ENCODE peak calls at places on chromosomes 13 and 19, in eight cellular contexts. Z is transverse colon; Y is spleen; K is omental fat pad; A is cardiac fibroblast; W is fibroblast of the aortic adventitia; B is colonic mucosa; G is CD8-positive, alpha-beta T cell. C is an unnamed sample.
A peak's percentile ranks its signal among the peaks of the same experiment; 100 is the strongest.

GRCh38 chr19:18776288-18776594 is 14.9 kb downstream of the COMP start:
- DNase-seq in Z (no peak), Y (no peak), K (no peak), A (peak; percentile 45), W (peak; percentile 52), B (no peak), G (no peak), C (peak; percentile 43)

GRCh38 chr19:27762933-27763332 is 1450.0 kb downstream of the UQCRFS1 start:
- DNase-seq in Z (no peak), Y (no peak), K (no peak), A (no peak), W (no peak), B (no peak), G (no peak), C (no peak)

GRCh38 chr13:44158055-44158655 is 215.5 kb upstream of the SERP2 start:
- DNase-seq in Z (no peak), Y (no peak), K (no peak), A (no peak), W (no peak), B (no peak), G (no peak), C (no peak)

GRCh38 chr19:14459703-14460102 is 15.5 kb downstream of the PTGER1 start:
- DNase-seq in Z (no peak), Y (no peak), K (no peak), A (no peak), W (no peak), B (no peak), G (no peak), C (no peak)

GRCh38 chr19:47019431-47020041 is at the start of gene NPAS1:
- DNase-seq in Z (no peak), Y (no peak), K (no peak), A (no peak), W (no peak), B (no peak), G (no peak), C (no peak)

GRCh38 chr19:8126511-8126910 is 22.9 kb downstream of the FBN3 start:
- DNase-seq in Z (no peak), Y (no peak), K (no peak), A (no peak), W (no peak), B (no peak), G (no peak), C (no peak)

GRCh38 chr13:102225892-102226291 is 176.0 kb downstream of the FGF14 start:
- DNase-seq in Z (no peak), Y (no peak), K (no peak), A (no peak), W (no peak), B (no peak), G (no peak), C (no peak)

GRCh38 chr13:109166807-109167206 is 537.4 kb downstream of the MYO16 start:
- DNase-seq in Z (no peak), Y (no peak), K (no peak), A (no peak), W (no peak), B (no peak), G (no peak), C (no peak)

GRCh38 chr13:95073826-95074345 is 227.4 kb downstream of the ABCC4 start:
- DNase-seq in Z (no peak), Y (no peak), K (no peak), A (peak; percentile 11), W (peak; percentile 6), B (no peak), G (no peak), C (peak; percentile 45)

GRCh38 chr19:4081441-4082129 is 14.9 kb upstream of the ZBTB7A start:
- DNase-seq in Z (peak; percentile 53), Y (no peak), K (no peak), A (no peak), W (no peak), B (peak; percentile 54), G (no peak), C (no peak)

GRCh38 chr13:31797154-31797775 is 57.9 kb downstream of the RXFP2 start:
- DNase-seq in Z (no peak), Y (no peak), K (no peak), A (peak; percentile 71), W (peak; percentile 79), B (no peak), G (no peak), C (peak; percentile 76)

DNA sequence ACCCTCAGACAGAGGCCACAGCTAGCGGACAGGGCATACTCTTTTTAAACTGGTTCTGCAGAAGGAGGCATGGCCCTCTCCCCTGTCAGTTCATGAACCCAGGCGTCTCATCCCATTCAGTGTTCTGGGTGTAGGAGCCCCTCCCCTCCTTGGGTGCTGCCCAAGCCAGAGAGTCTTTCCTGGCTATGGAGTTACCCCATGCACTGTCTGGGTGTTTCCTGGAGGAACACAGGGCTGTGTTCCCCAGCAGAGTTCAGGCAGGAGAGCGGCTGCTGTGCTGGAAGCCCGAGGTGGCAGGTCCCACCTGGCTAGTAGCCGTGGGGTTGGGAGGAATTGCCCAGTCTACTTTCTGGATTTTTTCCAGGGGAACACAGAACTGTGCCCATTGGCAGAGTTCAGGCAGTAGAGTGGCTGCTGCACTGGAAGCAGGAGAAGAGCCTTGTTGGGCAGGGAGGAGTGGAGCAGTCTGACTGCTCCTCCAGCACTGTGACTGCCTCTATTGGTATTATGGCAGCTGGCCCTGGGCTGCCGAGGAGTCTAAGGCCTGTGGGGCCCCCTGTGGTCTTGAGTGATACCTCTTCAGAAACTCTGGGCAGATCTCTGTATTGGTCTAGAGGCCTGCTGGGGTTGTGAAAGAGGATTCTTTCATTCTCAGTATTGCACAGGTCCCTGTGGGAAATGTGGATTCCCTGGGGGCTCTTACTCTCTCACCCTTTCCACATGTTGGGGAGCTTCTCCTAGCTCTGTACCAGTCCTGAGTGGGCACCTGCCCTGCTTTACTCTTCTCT is 168.3 kb downstream of the PCDH20 start:
- DNase-seq in Z (no peak), Y (no peak), K (no peak), A (no peak), W (no peak), B (no peak), G (no peak), C (no peak)
- TF ChIP-seq CTCF in Z (no peak), Y (no peak), K (no peak), A (no peak), W (no peak), B (no peak), G (no peak), C (no peak)

DNA sequence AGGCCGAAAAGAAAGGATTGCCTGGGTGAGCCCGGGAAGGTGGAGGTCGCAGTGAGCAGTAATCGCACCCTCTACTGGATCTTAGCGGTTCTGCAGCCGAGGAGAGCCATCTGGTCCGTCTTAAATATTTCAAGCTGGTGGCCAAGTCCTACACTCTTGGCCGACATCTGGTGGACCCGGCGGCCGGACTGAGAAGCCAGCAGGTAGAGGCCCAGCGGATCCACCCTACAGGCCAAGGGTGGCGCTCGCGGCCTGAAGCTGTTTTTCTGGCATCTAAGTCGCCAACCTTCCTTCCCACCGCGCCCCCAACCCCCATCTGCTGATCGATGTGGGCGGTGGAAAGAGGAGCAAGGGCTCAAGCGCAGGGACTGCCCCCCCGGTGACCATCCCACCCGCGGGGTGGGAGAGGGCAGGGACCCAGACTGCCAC is 46.5 kb upstream of the ZNF730 start:
- DNase-seq in Z (peak; percentile 11), Y (no peak), K (no peak), A (peak; percentile 36), W (peak; percentile 22), B (peak; percentile 27), G (no peak), C (peak; percentile 23)
- TF ChIP-seq CTCF in Z (no peak), Y (peak; percentile 57), K (no peak), A (peak; percentile 67), W (peak; percentile 45), B (no peak), G (no peak), C (peak; percentile 53)

GRCh38 chr19:5480427-5480836 is 25.2 kb downstream of the ZNRF4 start:
- DNase-seq in Z (peak; percentile 26), Y (no peak), K (no peak), A (peak; percentile 15), W (no peak), B (peak; percentile 27), G (no peak), C (no peak)
- TF ChIP-seq CTCF in Z (peak; percentile 32), Y (peak; percentile 65), K (no peak), A (peak; percentile 59), W (peak; percentile 40), B (peak; percentile 44), G (peak; percentile 37), C (peak; percentile 45)

GRCh38 chr19:1055028-1055425 is 11.9 kb upstream of the ARHGAP45 start:
- DNase-seq in Z (no peak), Y (no peak), K (no peak), A (no peak), W (no peak), B (no peak), G (no peak), C (no peak)

GRCh38 chr19:1058112-1058511 is 8.9 kb upstream of the ARHGAP45 start:
- DNase-seq in Z (no peak), Y (no peak), K (no peak), A (no peak), W (no peak), B (no peak), G (no peak), C (no peak)

GRCh38 chr19:1054102-1055027 is 12.6 kb upstream of the ARHGAP45 start:
- DNase-seq in Z (no peak), Y (peak; percentile 61), K (no peak), A (no peak), W (no peak), B (no peak), G (no peak), C (no peak)

GRCh38 chr19:1055886-1056620 is 10.9 kb upstream of the ARHGAP45 start:
- DNase-seq in Z (no peak), Y (no peak), K (no peak), A (no peak), W (no peak), B (no peak), G (no peak), C (no peak)

GRCh38 chr19:1057185-1057857 is 9.6 kb upstream of the ARHGAP45 start:
- DNase-seq in Z (no peak), Y (peak; percentile 78), K (no peak), A (peak; percentile 73), W (peak; percentile 69), B (no peak), G (no peak), C (peak; percentile 64)
- TF ChIP-seq CTCF in Z (peak; percentile 15), Y (peak; percentile 54), K (no peak), A (no peak), W (no peak), B (no peak), G (no peak), C (no peak)

DNA sequence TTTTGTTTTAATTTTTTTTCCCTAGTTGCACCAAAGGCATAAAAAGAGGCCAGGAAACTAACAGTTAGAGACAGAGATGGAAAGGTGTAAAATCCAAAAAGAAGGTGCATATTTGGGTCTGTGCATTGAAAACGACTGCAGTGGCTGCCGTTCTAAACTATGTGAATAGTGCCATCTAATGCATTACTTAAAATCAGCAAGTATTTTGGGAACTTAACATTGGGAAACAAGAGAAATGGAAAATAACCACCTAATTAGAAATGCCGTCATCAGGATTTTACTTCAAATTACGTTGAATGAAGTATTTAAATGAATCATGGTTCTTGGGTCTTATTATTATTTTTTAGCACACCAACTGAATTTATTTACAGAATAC is 189.5 kb upstream of the MIR17HG start:
- DNase-seq in Z (no peak), Y (no peak), K (no peak), A (no peak), W (no peak), B (no peak), G (no peak), C (no peak)
- TF ChIP-seq CTCF in Z (no peak), Y (no peak), K (no peak), A (no peak), W (no peak), B (no peak), G (no peak), C (no peak)

C was measured in foreskin fibroblast.